ENCODE peak calls at places on chromosomes 11 and 22, in ten cellular contexts. T, F, Z, G, H, I, O, U, M and R are unnamed samples.

GRCh38 chr11:57458410-57459111 is 1.8 kb upstream of the RTN4RL2 start:
- DNase-seq in M (no peak), I (peak; percentile 36), U (peak; percentile 55), G (peak; percentile 70), H (peak; percentile 33), T (no peak), O (peak; percentile 11), Z (peak; percentile 61), F (peak; percentile 67), R (peak; percentile 68)

GRCh38 chr11:46367244-46367915 is 14.1 kb upstream of the MDK start:
- DNase-seq in F (peak; percentile 74), T (no peak), G (peak; percentile 80), H (peak; percentile 69), Z (peak; percentile 82), O (peak; percentile 59), M (peak; percentile 76), I (peak; percentile 62), U (peak; percentile 75), R (peak; percentile 84)

GRCh38 chr11:80083561-80083960 is 642.7 kb upstream of the TENM4 start:
- DNase-seq in H (no peak), O (no peak), Z (no peak), F (peak; percentile 20), U (peak; percentile 38), M (no peak), G (no peak), I (no peak), T (peak; percentile 89), R (no peak)

GRCh38 chr11:92386577-92386976 is 162.0 kb downstream of the FAT3 start:
- DNase-seq in Z (no peak), G (no peak), M (no peak), F (no peak), I (no peak), H (no peak), U (no peak), O (no peak), T (no peak), R (no peak)

GRCh38 chr11:18608373-18608772 is 8.8 kb downstream of the MISFA start:
- DNase-seq in F (peak; percentile 27), U (peak; percentile 47), O (peak; percentile 19), M (no peak), T (no peak), H (no peak), Z (no peak), I (no peak), G (no peak), R (no peak)

GRCh38 chr22:44541671-44542319 is 43.8 kb upstream of the RTL6 start:
- DNase-seq in T (no peak), Z (no peak), I (no peak), U (no peak), G (no peak), F (no peak), O (no peak), M (peak; percentile 50), H (no peak), R (no peak)

GRCh38 chr11:113615098-113615497 is 91.0 kb downstream of the TMPRSS5 start:
- DNase-seq in H (no peak), Z (no peak), G (no peak), F (no peak), M (no peak), O (no peak), I (no peak), T (no peak), U (no peak), R (no peak)

GRCh38 chr11:59644528-59644927 is 24.3 kb downstream of the PATL1 start:
- DNase-seq in O (no peak), H (no peak), I (no peak), Z (no peak), M (no peak), F (no peak), U (no peak), T (no peak), G (no peak), R (no peak)

GRCh38 chr11:75499423-75500305 is 26.1 kb downstream of the GDPD5 start:
- DNase-seq in M (peak; percentile 88), G (peak; percentile 38), T (peak; percentile 73), I (peak; percentile 47), U (no peak), F (no peak), H (no peak), Z (no peak), O (peak; percentile 95), R (no peak)

GRCh38 chr11:2913029-2913431 is 16.2 kb downstream of the PHLDA2 start:
- DNase-seq in G (no peak), I (no peak), F (peak; percentile 45), H (no peak), U (no peak), T (no peak), Z (no peak), O (peak; percentile 44), M (no peak), R (no peak)

GRCh38 chr11:82494988-82495432 is 238.7 kb downstream of the FAM181B start:
- DNase-seq in F (peak; percentile 47), T (peak; percentile 4), U (peak; percentile 26), G (no peak), O (no peak), Z (no peak), I (no peak), M (no peak), H (peak; percentile 29), R (no peak)
- TF ChIP-seq CTCF in F (peak; percentile 41), T (peak; percentile 34), U (no peak), G (no peak), O (peak; percentile 8), Z (peak; percentile 29), I (no peak), M (no peak), H (peak; percentile 71), R (no peak)

GRCh38 chr11:76628408-76628947 is 42.1 kb downstream of the LRRC32 start:
- DNase-seq in H (no peak), G (no peak), T (no peak), Z (no peak), F (no peak), M (no peak), U (no peak), O (no peak), I (no peak), R (no peak)

GRCh38 chr11:76630600-76630999 is 39.9 kb downstream of the LRRC32 start:
- DNase-seq in I (peak; percentile 19), O (no peak), U (no peak), M (no peak), Z (no peak), T (no peak), G (no peak), F (no peak), H (no peak), R (no peak)

GRCh38 chr11:76629133-76629852 is 41.3 kb downstream of the LRRC32 start:
- DNase-seq in U (no peak), O (peak; percentile 75), Z (peak; percentile 65), F (no peak), G (peak; percentile 47), I (peak; percentile 6), T (no peak), H (no peak), M (peak; percentile 85), R (no peak)

GRCh38 chr11:76631566-76632308 is 38.8 kb downstream of the LRRC32 start:
- DNase-seq in H (no peak), Z (no peak), I (peak; percentile 3), O (no peak), T (no peak), U (no peak), G (no peak), M (no peak), F (no peak), R (no peak)

GRCh38 chr11:76629853-76630599 is 40.5 kb downstream of the LRRC32 start:
- DNase-seq in H (no peak), G (peak; percentile 66), Z (peak; percentile 75), U (no peak), O (peak; percentile 18), I (peak; percentile 74), M (peak; percentile 92), F (peak; percentile 52), T (no peak), R (no peak)
- TF ChIP-seq CTCF in H (no peak), G (no peak), Z (peak; percentile 18), U (peak; percentile 19), O (no peak), I (peak; percentile 16), M (peak; percentile 16), F (peak; percentile 5), T (no peak), R (no peak)

GRCh38 chr11:97610000-97610399 is 1220.2 kb downstream of the JRKL start:
- DNase-seq in F (no peak), H (no peak), Z (no peak), O (no peak), U (no peak), T (no peak), I (no peak), G (no peak), M (no peak), R (no peak)
- TF ChIP-seq CTCF in F (no peak), H (no peak), Z (no peak), O (peak; percentile 14), U (peak; percentile 18), T (no peak), I (no peak), G (no peak), M (no peak), R (no peak)

GRCh38 chr11:839875-840617 is 2.3 kb downstream of the POLR2L start:
- DNase-seq in H (no peak), U (no peak), T (no peak), O (no peak), F (no peak), G (no peak), Z (no peak), I (no peak), M (no peak), R (no peak)

GRCh38 chr11:837990-838307 is 4.4 kb downstream of the POLR2L start:
- DNase-seq in O (no peak), F (no peak), U (no peak), G (no peak), H (no peak), T (no peak), Z (no peak), M (no peak), I (no peak), R (no peak)

GRCh38 chr11:839280-839623 is 3.1 kb downstream of the POLR2L start:
- DNase-seq in I (no peak), Z (no peak), U (no peak), F (no peak), T (no peak), M (no peak), O (no peak), G (no peak), H (no peak), R (no peak)

GRCh38 chr11:837189-837989 is 4.6 kb downstream of the CD151 start:
- DNase-seq in H (no peak), F (no peak), M (no peak), O (no peak), Z (peak; percentile 51), U (no peak), G (peak; percentile 25), T (no peak), I (no peak), R (no peak)

DNA sequence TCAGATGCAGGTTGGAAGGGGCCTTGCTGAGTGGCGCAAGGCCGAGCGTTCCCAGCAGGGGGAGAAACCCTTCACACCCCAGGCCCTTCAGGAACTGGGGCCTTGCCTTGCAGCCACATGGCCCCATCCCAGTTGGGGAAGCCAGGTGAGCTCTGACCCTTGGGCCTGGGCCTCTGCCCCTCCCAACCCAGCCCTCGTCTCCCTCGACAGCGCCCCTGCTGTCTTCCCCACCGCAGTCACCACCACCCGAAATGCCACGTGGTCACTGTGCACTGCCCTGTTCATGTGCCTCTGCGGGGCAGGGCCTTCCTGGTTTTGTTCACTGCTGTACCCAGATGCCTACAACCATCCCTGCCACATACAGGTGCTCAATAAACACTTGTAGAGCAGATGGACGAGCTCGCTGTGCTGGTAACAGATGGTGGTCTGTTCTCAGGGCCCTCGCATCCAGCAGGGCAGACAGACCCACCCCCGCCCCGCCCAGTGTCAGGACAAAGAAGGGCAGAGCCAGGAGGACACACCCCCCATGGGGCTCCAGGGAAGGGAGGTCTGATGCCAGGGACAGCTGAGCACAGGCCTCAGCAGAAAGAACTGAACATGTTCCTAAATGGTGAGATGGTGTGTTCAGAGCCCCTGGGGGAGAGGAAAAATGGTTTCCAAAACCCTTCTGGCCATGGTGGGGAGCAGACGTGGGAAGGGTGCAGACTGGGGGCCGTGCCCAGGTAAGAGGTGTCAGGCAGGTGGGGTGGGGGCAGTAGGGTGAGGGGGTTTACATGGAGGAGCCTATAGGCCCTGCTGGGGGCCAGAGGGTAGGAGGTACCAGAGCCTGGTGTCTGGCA is 3.7 kb downstream of the POLR2L start:
- DNase-seq in Z (no peak), U (no peak), T (peak; percentile 19), O (no peak), G (peak; percentile 33), H (no peak), M (no peak), I (no peak), F (no peak), R (no peak)
- TF ChIP-seq CTCF in Z (peak; percentile 13), U (peak; percentile 28), T (no peak), O (peak; percentile 13), G (no peak), H (no peak), M (no peak), I (no peak), F (no peak), R (no peak)